ENCODE peak calls at places on chromosomes 3 and 15, in six cellular contexts. Z, R, X, I, U and J are unnamed samples.

GRCh38 chr15:48865387-48866079 is 12.4 kb upstream of the EID1 start:
- DNase-seq in Z (no peak), R (peak), X (peak), I (no peak), U (peak), J (peak)

GRCh38 chr15:76183906-76184639 is 124.3 kb downstream of the TMEM266 start:
- DNase-seq in Z (no peak), R (no peak), X (no peak), I (no peak), U (no peak), J (no peak)

GRCh38 chr3:81958967-81959625 is 197.7 kb upstream of the GBE1 start:
- DNase-seq in Z (no peak), R (no peak), X (no peak), I (no peak), U (peak), J (no peak)

GRCh38 chr3:65348596-65348995 is 660.8 kb upstream of the ADAMTS9 start:
- DNase-seq in Z (no peak), R (no peak), X (no peak), I (no peak), U (peak), J (peak)

GRCh38 chr15:76059320-76060097 is at the start of gene TMEM266:
- DNase-seq in Z (peak), R (peak), X (no peak), I (no peak), U (peak), J (peak)

GRCh38 chr3:157119369-157119951 is 40.5 kb downstream of the CCNL1 start:
- DNase-seq in Z (no peak), R (peak), X (no peak), I (no peak), U (no peak), J (no peak)

GRCh38 chr15:91476861-91477260 is 376.6 kb upstream of the SLCO3A1 start:
- DNase-seq in Z (no peak), R (no peak), X (no peak), I (no peak), U (no peak), J (no peak)

GRCh38 chr3:164222200-164222599 is 856.1 kb downstream of the SI start:
- DNase-seq in Z (no peak), R (no peak), X (no peak), I (no peak), U (no peak), J (no peak)

GRCh38 chr3:195114786-195115597 is 156.0 kb downstream of the XXYLT1 start:
- DNase-seq in Z (peak), R (no peak), X (no peak), I (no peak), U (no peak), J (no peak)

GRCh38 chr3:48595526-48596121 is 495 bp upstream of the COL7A1 start:
- DNase-seq in Z (peak), R (peak), X (peak), I (no peak), U (peak), J (peak)

GRCh38 chr3:190318666-190319065 is 3.6 kb downstream of the CLDN1 start:
- DNase-seq in Z (no peak), R (no peak), X (no peak), I (no peak), U (no peak), J (no peak)

GRCh38 chr3:37944243-37944955 is 46.2 kb upstream of the VILL start:
- DNase-seq in Z (no peak), R (no peak), X (no peak), I (no peak), U (peak), J (peak)

GRCh38 chr15:100879461-100880138 is at the start of gene ALDH1A3:
- DNase-seq in Z (peak), R (peak), X (no peak), I (no peak), U (peak), J (peak)

GRCh38 chr3:85312326-85312725 is 353.5 kb downstream of the CADM2 start:
- DNase-seq in Z (no peak), R (no peak), X (no peak), I (no peak), U (no peak), J (no peak)